ENCODE peak calls at places on chromosomes 11 and 22, in nine cellular contexts. U is lung; J is CD8-positive, alpha-beta T cell; V is stomach; G is A549; L is activated naive CD8-positive, alpha-beta T cell treated with anti-CD3 and anti-CD28 coated beads, Interleukin-2, amount 50 U/mL, for 24 hours; X is astrocyte of the spinal cord; N is ACHN; E is frontal cortex. M is an unnamed sample.

GRCh38 chr11:93717501-93717900 is 23.8 kb downstream of the TAF1D start:
- DNase-seq in U (no peak), V (no peak), J (no peak), E (no peak), N (no peak), G (no peak), X (peak), L (no peak), M (no peak)

GRCh38 chr11:10899542-10899830 is 41.6 kb upstream of the ZBED5 start:
- DNase-seq in V (no peak), J (no peak), U (peak), X (no peak), G (no peak), E (no peak), L (peak), N (no peak), M (no peak)

GRCh38 chr11:1054143-1055108 is 17.9 kb upstream of the MUC6 start:
- DNase-seq in L (no peak), V (peak), X (no peak), G (no peak), J (no peak), N (no peak), U (no peak), E (no peak), M (no peak)

GRCh38 chr11:122486793-122487495 is 168.6 kb upstream of the UBASH3B start:
- DNase-seq in E (no peak), G (no peak), N (no peak), V (no peak), U (no peak), J (no peak), X (peak), L (no peak), M (peak)

GRCh38 chr11:130771708-130772107 is 144.6 kb downstream of the SNX19 start:
- DNase-seq in V (no peak), N (no peak), X (peak), E (no peak), J (no peak), L (no peak), G (no peak), U (no peak), M (no peak)

GRCh38 chr11:76659672-76660532 is 10.6 kb downstream of the LRRC32 start:
- DNase-seq in V (no peak), X (no peak), G (no peak), E (no peak), N (no peak), U (no peak), J (no peak), L (no peak), M (no peak)

GRCh38 chr22:39184586-39185577 is 32.4 kb upstream of the CBX7 start:
- DNase-seq in G (no peak), V (no peak), N (no peak), U (no peak), E (no peak), X (no peak), J (peak), L (no peak), M (no peak)

GRCh38 chr11:69563306-69563705 is 77.7 kb upstream of the CCND1 start:
- DNase-seq in V (no peak), E (no peak), J (no peak), L (no peak), N (no peak), U (no peak), X (no peak), G (no peak), M (no peak)

GRCh38 chr11:128463386-128463829 is 124.0 kb downstream of the ETS1 start:
- DNase-seq in V (no peak), L (no peak), G (no peak), N (peak), J (no peak), E (no peak), U (no peak), X (peak), M (peak)

GRCh38 chr11:12963789-12964536 is 45.2 kb upstream of the RASSF10 start:
- DNase-seq in U (peak), V (peak), X (peak), J (peak), E (peak), G (peak), L (peak), N (peak), M (peak)

GRCh38 chr11:21511835-21512440 is 680.9 kb upstream of the ANO5 start:
- DNase-seq in L (peak), V (peak), G (peak), J (no peak), N (peak), U (peak), E (no peak), X (peak), M (peak)

GRCh38 chr11:113773092-113773415 is 438 bp downstream of the ZW10 start:
- DNase-seq in U (no peak), X (no peak), G (peak), N (peak), J (no peak), E (no peak), L (no peak), V (peak), M (peak)

GRCh38 chr11:121513807-121514206 is 61.0 kb upstream of the SORL1-AS1 start:
- DNase-seq in X (no peak), V (no peak), N (no peak), E (no peak), U (no peak), J (no peak), L (no peak), G (no peak), M (no peak)

GRCh38 chr11:21602734-21603133 is 590.2 kb upstream of the ANO5 start:
- DNase-seq in U (no peak), N (no peak), J (no peak), E (no peak), G (no peak), L (no peak), X (no peak), V (no peak), M (no peak)

GRCh38 chr11:118914178-118914918 is 11.4 kb downstream of the BCL9L start:
- DNase-seq in L (peak), X (no peak), E (no peak), G (no peak), N (no peak), J (peak), U (no peak), V (no peak), M (peak)

GRCh38 chr11:118980191-118980881 is 8.8 kb downstream of the FOXR1 start:
- DNase-seq in X (no peak), J (no peak), L (no peak), N (no peak), G (no peak), U (no peak), E (no peak), V (no peak), M (no peak)

GRCh38 chr11:16000065-16000464 is 356.3 kb downstream of the SOX6 start:
- DNase-seq in E (no peak), X (peak), V (no peak), N (no peak), U (no peak), J (no peak), G (no peak), L (no peak), M (peak)

GRCh38 chr22:22515890-22516289 is 4.2 kb downstream of the ZNF280A start:
- DNase-seq in U (no peak), V (no peak), G (no peak), X (no peak), E (no peak), N (no peak), J (no peak), L (no peak), M (no peak)

GRCh38 chr11:9851366-9851765 is 187.5 kb downstream of the SWAP70 start:
- DNase-seq in U (no peak), V (no peak), L (no peak), X (peak), N (no peak), E (no peak), J (no peak), G (no peak), M (peak)

GRCh38 chr11:10544491-10545470 is 3.8 kb upstream of the RNF141 start:
- DNase-seq in G (no peak), J (no peak), U (no peak), E (no peak), L (no peak), V (no peak), X (no peak), N (no peak), M (no peak)

M was measured in HT1080.